ENCODE peak calls at places on chromosomes 16 and 17, in six cellular contexts. C, H, N, E, Y and W are unnamed samples.

GRCh38 chr17:4136373-4136772 is 6.5 kb downstream of the ZZEF1 start:
- DNase-seq in C (peak; percentile 25), H (no peak), N (no peak), E (no peak), Y (no peak), W (peak; percentile 38)

GRCh38 chr17:39774043-39774442 is 36.3 kb downstream of the GRB7 start:
- DNase-seq in C (no peak), H (no peak), N (no peak), E (no peak), Y (no peak), W (no peak)

GRCh38 chr16:12819126-12820117 is 15.7 kb upstream of the CPPED1 start:
- DNase-seq in C (peak; percentile 68), H (peak; percentile 83), N (peak; percentile 25), E (no peak), Y (peak; percentile 51), W (peak; percentile 65)

GRCh38 chr16:57970319-57970718 is 609 bp downstream of the CNGB1 start:
- DNase-seq in C (no peak), H (no peak), N (no peak), E (no peak), Y (no peak), W (no peak)

GRCh38 chr17:50721194-50722010 is 2.0 kb downstream of the LUC7L3 start:
- DNase-seq in C (peak; percentile 24), H (no peak), N (no peak), E (no peak), Y (no peak), W (no peak)

GRCh38 chr17:14214271-14214670 is 22.4 kb downstream of the CDRT15 start:
- DNase-seq in C (peak; percentile 6), H (no peak), N (peak; percentile 24), E (no peak), Y (no peak), W (no peak)

GRCh38 chr16:27465483-27465879 is 63.5 kb downstream of the IL21R start:
- DNase-seq in C (no peak), H (no peak), N (no peak), E (no peak), Y (no peak), W (peak; percentile 23)

GRCh38 chr17:82322526-82323453 is 5.4 kb upstream of the CD7 start:
- DNase-seq in C (no peak), H (no peak), N (no peak), E (no peak), Y (no peak), W (no peak)

GRCh38 chr17:72151565-72152391 is 31.0 kb downstream of the SOX9 start:
- DNase-seq in C (peak; percentile 57), H (peak; percentile 64), N (peak; percentile 62), E (no peak), Y (no peak), W (peak; percentile 38)

GRCh38 chr17:49333806-49334205 is 28.2 kb downstream of the ZNF652 start:
- DNase-seq in C (no peak), H (no peak), N (no peak), E (no peak), Y (no peak), W (no peak)

GRCh38 chr17:74061758-74062157 is 141.7 kb upstream of the RPL38 start:
- DNase-seq in C (no peak), H (no peak), N (no peak), E (no peak), Y (no peak), W (no peak)

GRCh38 chr16:3152273-3153076 is 17.6 kb downstream of the ZNF213 start:
- DNase-seq in C (peak; percentile 95), H (peak; percentile 95), N (peak; percentile 73), E (peak; percentile 55), Y (peak; percentile 45), W (peak; percentile 91)

GRCh38 chr16:65884018-65884417 is 482.5 kb upstream of the CDH5 start:
- DNase-seq in C (no peak), H (no peak), N (no peak), E (no peak), Y (no peak), W (peak; percentile 5)

GRCh38 chr17:11997972-11998233 is 628 bp upstream of the ZNF18 start:
- DNase-seq in C (no peak), H (no peak), N (no peak), E (no peak), Y (no peak), W (no peak)

GRCh38 chr17:81479672-81480071 is 32.9 kb downstream of the ACTG1 start:
- DNase-seq in C (no peak), H (no peak), N (no peak), E (no peak), Y (no peak), W (no peak)

GRCh38 chr17:39608601-39609000 is 881 bp upstream of the NEUROD2 start:
- DNase-seq in C (no peak), H (no peak), N (no peak), E (no peak), Y (no peak), W (no peak)

GRCh38 chr16:16830401-16830800 is 451.5 kb downstream of the NPIPA7 start:
- DNase-seq in C (no peak), H (no peak), N (no peak), E (no peak), Y (no peak), W (no peak)

GRCh38 chr17:58309918-58310259 is 18.7 kb downstream of the TSPOAP1 start:
- DNase-seq in C (no peak), H (no peak), N (no peak), E (no peak), Y (no peak), W (no peak)

GRCh38 chr17:59837362-59838195 is 55.2 kb downstream of the TUBD1 start:
- DNase-seq in C (peak; percentile 100), H (no peak), N (peak; percentile 100), E (peak; percentile 98), Y (peak; percentile 57), W (peak; percentile 100)

GRCh38 chr17:63973930-63974593 is 1.3 kb upstream of the SCN4A start:
- DNase-seq in C (no peak), H (no peak), N (no peak), E (no peak), Y (no peak), W (no peak)

GRCh38 chr17:81221371-81221841 is 1.4 kb downstream of the CEP131 start:
- DNase-seq in C (no peak), H (no peak), N (no peak), E (no peak), Y (no peak), W (no peak)

GRCh38 chr16:11743308-11744074 is 834 bp upstream of the TXNDC11 start:
- DNase-seq in C (peak; percentile 88), H (no peak), N (peak; percentile 23), E (no peak), Y (peak; percentile 13), W (peak; percentile 91)

GRCh38 chr17:28405632-28406477 is at the start of gene SLC46A1:
- DNase-seq in C (peak; percentile 10), H (peak; percentile 79), N (no peak), E (no peak), Y (no peak), W (peak; percentile 9)

GRCh38 chr16:87657621-87658192 is 55.4 kb downstream of the JPH3 start:
- DNase-seq in C (peak; percentile 23), H (no peak), N (no peak), E (no peak), Y (no peak), W (peak; percentile 8)

GRCh38 chr16:72112452-72112792 is 18.8 kb downstream of the DHX38 start:
- DNase-seq in C (no peak), H (no peak), N (no peak), E (no peak), Y (no peak), W (no peak)

GRCh38 chr17:75872434-75873351 is 5.7 kb downstream of the TRIM47 start:
- DNase-seq in C (peak; percentile 93), H (no peak), N (peak; percentile 87), E (peak; percentile 62), Y (peak; percentile 53), W (peak; percentile 86)

GRCh38 chr17:77555741-77556291 is 402.7 kb upstream of the TNRC6C start:
- DNase-seq in C (peak; percentile 9), H (no peak), N (no peak), E (no peak), Y (no peak), W (peak; percentile 56)

GRCh38 chr17:79977711-79978544 is 57.7 kb downstream of the TBC1D16 start:
- DNase-seq in C (no peak), H (peak; percentile 54), N (no peak), E (no peak), Y (no peak), W (no peak)

GRCh38 chr16:6249863-6250262 is 1082.8 kb upstream of the RBFOX1 start:
- DNase-seq in C (no peak), H (no peak), N (no peak), E (no peak), Y (no peak), W (no peak)

GRCh38 chr16:31459722-31460581 is 651 bp downstream of the ARMC5 start:
- DNase-seq in C (peak; percentile 100), H (peak; percentile 100), N (peak; percentile 97), E (peak; percentile 100), Y (peak; percentile 100), W (peak; percentile 99)

GRCh38 chr16:26569793-26570192 is 496.9 kb upstream of the C16orf82 start:
- DNase-seq in C (no peak), H (no peak), N (no peak), E (no peak), Y (no peak), W (peak; percentile 29)

GRCh38 chr16:70588565-70588964 is 57.8 kb upstream of the IL34 start:
- DNase-seq in C (peak; percentile 66), H (no peak), N (no peak), E (no peak), Y (no peak), W (peak; percentile 42)

GRCh38 chr16:1167276-1168107 is 14.6 kb downstream of the CACNA1H start:
- DNase-seq in C (no peak), H (no peak), N (no peak), E (no peak), Y (no peak), W (no peak)

GRCh38 chr17:2706911-2707510 is 4.6 kb downstream of the CLUH start:
- DNase-seq in C (no peak), H (no peak), N (no peak), E (no peak), Y (no peak), W (no peak)

GRCh38 chr17:75240394-75241142 is 20.8 kb downstream of the GGA3 start:
- DNase-seq in C (peak; percentile 31), H (no peak), N (no peak), E (no peak), Y (no peak), W (peak; percentile 49)

GRCh38 chr17:33968350-33969044 is 286.6 kb upstream of the CCL2 start:
- DNase-seq in C (no peak), H (no peak), N (no peak), E (no peak), Y (no peak), W (no peak)

GRCh38 chr17:46949291-46950174 is 26.6 kb downstream of the GOSR2 start:
- DNase-seq in C (no peak), H (no peak), N (no peak), E (no peak), Y (no peak), W (no peak)

GRCh38 chr16:69793521-69793920 is 31.4 kb downstream of the WWP2 start:
- DNase-seq in C (no peak), H (no peak), N (no peak), E (no peak), Y (no peak), W (no peak)